ENCODE peak calls at places on chromosome 1, in eight cellular contexts. G is kidney epithelial cell, F is RWPE1, D is colonic mucosa, R is GM10248, V is WERI-Rb-1, N is heart left ventricle, I is astrocyte of the spinal cord. P is an unnamed sample.

GRCh38 chr1:228370941-228371740 is 35.5 kb downstream of the TRIM11 start:
- DNase-seq in G (no peak), F (peak), D (no peak), R (no peak), V (peak), N (peak), I (no peak), P (peak)

GRCh38 chr1:168783831-168784230 is 54.8 kb upstream of the DPT start:
- DNase-seq in G (no peak), F (no peak), D (no peak), R (no peak), V (no peak), N (no peak), I (no peak), P (no peak)

GRCh38 chr1:154962238-154962678 is 676 bp upstream of the PYGO2 start:
- DNase-seq in G (no peak), F (no peak), D (peak), R (peak), V (peak), N (peak), I (peak), P (no peak)

GRCh38 chr1:39398278-39399010 is 93.0 kb upstream of the BMP8A start:
- DNase-seq in G (peak), F (peak), D (peak), R (no peak), V (no peak), N (peak), I (peak), P (peak)

GRCh38 chr1:52056937-52057231 is 789 bp downstream of the BTF3L4 start:
- DNase-seq in G (no peak), F (no peak), D (no peak), R (no peak), V (no peak), N (no peak), I (no peak), P (no peak)

GRCh38 chr1:201361652-201362504 is 15.6 kb downstream of the TNNT2 start:
- DNase-seq in G (no peak), F (peak), D (peak), R (peak), V (peak), N (peak), I (peak), P (peak)

GRCh38 chr1:13517193-13517812 is 3.5 kb upstream of the LRRC38 start:
- DNase-seq in G (no peak), F (no peak), D (peak), R (no peak), V (no peak), N (no peak), I (no peak), P (peak)

GRCh38 chr1:58815680-58816071 is 31.8 kb upstream of the JUN start:
- DNase-seq in G (no peak), F (peak), D (peak), R (peak), V (no peak), N (no peak), I (no peak), P (no peak)

GRCh38 chr1:45200435-45200834 is 6.0 kb downstream of the ZSWIM5 start:
- DNase-seq in G (no peak), F (no peak), D (no peak), R (no peak), V (no peak), N (no peak), I (no peak), P (no peak)

GRCh38 chr1:165631403-165632151 is 543 bp downstream of the MGST3 start:
- DNase-seq in G (peak), F (peak), D (peak), R (peak), V (peak), N (peak), I (peak), P (peak)

GRCh38 chr1:150256549-150257341 is 829 bp upstream of the CA14 start:
- DNase-seq in G (no peak), F (no peak), D (no peak), R (no peak), V (peak), N (no peak), I (no peak), P (peak)

GRCh38 chr1:2258996-2259395 is 30.9 kb downstream of the SKI start:
- DNase-seq in G (no peak), F (no peak), D (no peak), R (no peak), V (no peak), N (no peak), I (no peak), P (peak)

GRCh38 chr1:182684128-182684828 is at the start of gene RGS8:
- DNase-seq in G (no peak), F (no peak), D (no peak), R (no peak), V (no peak), N (no peak), I (no peak), P (peak)

GRCh38 chr1:207499573-207499972 is 3.6 kb downstream of the CR1 start:
- DNase-seq in G (peak), F (peak), D (peak), R (peak), V (peak), N (peak), I (peak), P (peak)

GRCh38 chr1:179867493-179868330 is 9.9 kb downstream of the TOR1AIP2 start:
- DNase-seq in G (no peak), F (no peak), D (peak), R (peak), V (peak), N (no peak), I (peak), P (peak)

DNA sequence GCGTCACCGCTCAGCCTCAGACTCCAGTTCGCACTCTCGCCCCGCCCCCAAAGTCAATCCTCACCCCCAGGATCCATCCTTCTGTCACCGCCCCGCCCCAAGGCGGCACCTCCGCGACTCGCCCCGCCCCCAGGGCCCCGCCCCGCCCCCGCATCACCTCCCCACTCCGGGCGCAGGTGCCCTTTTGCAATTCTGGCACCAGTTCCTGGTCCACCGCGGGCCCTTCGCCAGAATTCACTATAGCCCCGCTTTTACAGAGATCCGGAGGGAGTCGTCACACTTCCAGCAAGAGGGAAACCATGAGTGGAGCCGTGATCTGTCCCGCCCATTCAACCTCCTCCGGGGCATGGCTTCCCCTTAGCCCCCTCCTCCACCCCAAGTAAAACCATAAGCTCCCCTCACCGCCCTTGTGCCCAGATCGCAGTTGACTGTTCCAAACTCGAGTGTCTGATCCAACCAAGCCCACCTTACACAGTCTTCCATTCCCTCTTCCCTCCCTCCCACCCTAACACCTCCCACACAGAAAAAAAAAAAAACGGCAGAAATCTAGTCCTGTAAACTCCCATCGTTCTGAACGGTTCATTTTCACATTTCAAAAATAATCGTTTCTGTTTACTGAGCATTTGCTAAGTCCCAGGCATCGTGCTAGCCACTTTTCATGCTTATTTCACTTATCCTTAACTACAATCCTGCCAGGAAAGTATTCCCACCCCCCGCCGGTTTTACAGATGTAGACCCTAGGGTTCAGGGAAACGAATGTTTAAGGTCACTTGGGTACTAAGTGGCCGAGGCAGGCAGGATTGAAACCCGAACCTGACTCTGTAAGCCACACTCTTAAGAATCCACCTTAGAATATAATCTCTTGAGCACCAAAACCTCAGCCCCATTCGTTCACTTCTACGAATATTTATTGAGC is 1.3 kb upstream of the CASP9 start:
- DNase-seq in G (no peak), F (peak), D (peak), R (no peak), V (peak), N (no peak), I (peak), P (no peak)
- TF ChIP-seq CTCF in G (no peak), F (no peak), D (no peak), R (no peak), V (no peak), N (no peak), I (no peak), P (no peak)

GRCh38 chr1:41396084-41396483 is 34.9 kb downstream of the FOXO6 start:
- DNase-seq in G (no peak), F (no peak), D (no peak), R (no peak), V (no peak), N (no peak), I (no peak), P (no peak)
- TF ChIP-seq CTCF in G (no peak), F (no peak), D (no peak), R (no peak), V (no peak), N (no peak), I (no peak), P (no peak)

GRCh38 chr1:41642922-41643321 is 158.4 kb upstream of the EDN2 start:
- DNase-seq in G (no peak), F (no peak), D (no peak), R (no peak), V (no peak), N (no peak), I (no peak), P (no peak)
- TF ChIP-seq CTCF in G (no peak), F (no peak), D (no peak), R (no peak), V (no peak), N (no peak), I (no peak), P (no peak)

GRCh38 chr1:242440757-242441156 is 83.7 kb downstream of the PLD5 start:
- DNase-seq in G (no peak), F (no peak), D (no peak), R (no peak), V (no peak), N (no peak), I (no peak), P (no peak)
- TF ChIP-seq CTCF in G (no peak), F (no peak), D (no peak), R (no peak), V (no peak), N (no peak), I (no peak), P (no peak)

GRCh38 chr1:62906428-62906886 is 122.5 kb downstream of the ATG4C start:
- DNase-seq in G (no peak), F (no peak), D (no peak), R (no peak), V (no peak), N (no peak), I (peak), P (no peak)
- TF ChIP-seq CTCF in G (peak), F (no peak), D (no peak), R (peak), V (peak), N (peak), I (peak), P (peak)

DNA sequence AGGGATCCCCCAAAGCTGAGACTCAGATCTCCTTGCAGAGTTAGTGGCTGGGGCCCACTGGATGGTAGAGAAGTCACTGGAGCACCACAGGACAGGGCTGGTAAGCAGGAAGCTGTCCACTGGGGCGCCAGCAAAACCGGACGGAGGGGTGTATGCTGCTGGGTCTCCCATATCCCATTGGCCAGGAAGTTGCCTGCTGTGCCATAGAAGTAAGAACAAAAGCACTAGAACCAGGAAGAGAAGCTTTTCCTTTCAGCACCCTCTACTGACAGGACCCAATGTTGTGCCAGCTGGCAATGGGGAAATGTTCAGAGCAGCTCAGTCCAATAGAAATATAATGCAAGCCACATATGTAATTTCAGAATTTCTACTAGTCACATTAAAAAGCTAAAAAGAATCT is 146.6 kb downstream of the SPATA46 start:
- DNase-seq in G (no peak), F (no peak), D (no peak), R (no peak), V (peak), N (peak), I (peak), P (no peak)
- TF ChIP-seq CTCF in G (peak), F (no peak), D (peak), R (no peak), V (peak), N (peak), I (peak), P (no peak)

GRCh38 chr1:193753038-193753756 is 566.8 kb upstream of the B3GALT2 start:
- DNase-seq in G (no peak), F (no peak), D (no peak), R (no peak), V (no peak), N (no peak), I (no peak), P (no peak)

GRCh38 chr1:193755441-193755840 is 569.0 kb upstream of the B3GALT2 start:
- DNase-seq in G (no peak), F (no peak), D (no peak), R (no peak), V (no peak), N (no peak), I (no peak), P (no peak)

GRCh38 chr1:193749868-193750267 is 563.5 kb upstream of the B3GALT2 start:
- DNase-seq in G (no peak), F (no peak), D (no peak), R (no peak), V (no peak), N (no peak), I (no peak), P (no peak)

GRCh38 chr1:193754732-193755427 is 568.5 kb upstream of the B3GALT2 start:
- DNase-seq in G (no peak), F (no peak), D (no peak), R (no peak), V (peak), N (no peak), I (no peak), P (no peak)
- TF ChIP-seq CTCF in G (no peak), F (no peak), D (no peak), R (no peak), V (no peak), N (no peak), I (no peak), P (peak)

P was measured in glutamatergic neuron.